ENCODE peak calls at places on chromosome 6, in seven cellular contexts. C is GM12891, Q is K562, V is SK-N-SH, N is GM12892, Y is H1, O is GM12878. J is an unnamed sample.

GRCh38 chr6:82711992-82712788 is 348.6 kb downstream of the TPBG start:
- DNase-seq in C (no peak), Q (no peak), V (no peak), N (no peak), Y (no peak), O (no peak), J (no peak)

GRCh38 chr6:112061605-112062004 is 7.7 kb downstream of the CCN6 start:
- DNase-seq in C (no peak), Q (no peak), V (no peak), N (no peak), Y (no peak), O (no peak), J (no peak)

GRCh38 chr6:155155787-155156447 is 107.9 kb upstream of the CLDN20 start:
- DNase-seq in C (no peak), Q (no peak), V (no peak), N (no peak), Y (no peak), O (no peak), J (peak; percentile 56)

GRCh38 chr6:56804996-56805395 is 149.9 kb upstream of the BEND6 start:
- DNase-seq in C (no peak), Q (no peak), V (no peak), N (no peak), Y (no peak), O (no peak), J (no peak)

GRCh38 chr6:362231-362923 is 29.2 kb upstream of the IRF4 start:
- DNase-seq in C (no peak), Q (no peak), V (no peak), N (no peak), Y (no peak), O (no peak), J (no peak)

GRCh38 chr6:88031550-88031949 is 16.1 kb upstream of the SPACA1 start:
- DNase-seq in C (no peak), Q (no peak), V (no peak), N (no peak), Y (no peak), O (no peak), J (no peak)

GRCh38 chr6:17679726-17680125 is 27.0 kb downstream of the NUP153 start:
- DNase-seq in C (no peak), Q (no peak), V (no peak), N (no peak), Y (peak; percentile 2), O (no peak), J (peak; percentile 48)

GRCh38 chr6:48813821-48814220 is 649.2 kb downstream of the MMUT start:
- DNase-seq in C (no peak), Q (no peak), V (no peak), N (no peak), Y (no peak), O (no peak), J (no peak)

GRCh38 chr6:13190391-13190790 is 137.9 kb downstream of the TBC1D7 start:
- DNase-seq in C (no peak), Q (no peak), V (no peak), N (no peak), Y (no peak), O (no peak), J (no peak)

GRCh38 chr6:36688534-36689075 is 9.0 kb upstream of the RAB44 start:
- DNase-seq in C (no peak), Q (no peak), V (no peak), N (no peak), Y (no peak), O (no peak), J (no peak)

GRCh38 chr6:108622601-108623335 is 62.1 kb downstream of the FOXO3 start:
- DNase-seq in C (no peak), Q (no peak), V (peak; percentile 38), N (no peak), Y (no peak), O (no peak), J (no peak)

GRCh38 chr6:42340516-42340915 is 111.2 kb downstream of the TRERF1 start:
- DNase-seq in C (no peak), Q (no peak), V (no peak), N (no peak), Y (no peak), O (no peak), J (no peak)

GRCh38 chr6:79536615-79536968 is 638 bp downstream of the LCA5 start:
- DNase-seq in C (no peak), Q (peak; percentile 32), V (no peak), N (no peak), Y (no peak), O (no peak), J (no peak)

GRCh38 chr6:112443666-112444065 is 96.5 kb downstream of the RFPL4B start:
- DNase-seq in C (no peak), Q (no peak), V (peak; percentile 1), N (no peak), Y (no peak), O (no peak), J (no peak)

GRCh38 chr6:148629197-148629909 is 117.5 kb upstream of the UST start:
- DNase-seq in C (no peak), Q (no peak), V (no peak), N (no peak), Y (no peak), O (no peak), J (no peak)

GRCh38 chr6:151284431-151285060 is 44.8 kb downstream of the AKAP12 start:
- DNase-seq in C (no peak), Q (no peak), V (no peak), N (no peak), Y (no peak), O (no peak), J (no peak)

GRCh38 chr6:162389353-162390085 is 338.0 kb downstream of the PRKN start:
- DNase-seq in C (no peak), Q (no peak), V (no peak), N (no peak), Y (no peak), O (no peak), J (no peak)

GRCh38 chr6:154491567-154492470 is 18.7 kb downstream of the CNKSR3 start:
- DNase-seq in C (no peak), Q (no peak), V (no peak), N (no peak), Y (no peak), O (no peak), J (no peak)

GRCh38 chr6:113733386-113733785 is 123.8 kb upstream of the MARCKS start:
- DNase-seq in C (no peak), Q (no peak), V (no peak), N (no peak), Y (no peak), O (no peak), J (no peak)

GRCh38 chr6:79671605-79672266 is 40.6 kb downstream of the SH3BGRL2 start:
- DNase-seq in C (no peak), Q (peak; percentile 56), V (no peak), N (no peak), Y (no peak), O (no peak), J (peak; percentile 35)

GRCh38 chr6:91672201-91672600 is 1085.3 kb upstream of the MAP3K7 start:
- DNase-seq in C (no peak), Q (no peak), V (no peak), N (no peak), Y (no peak), O (no peak), J (no peak)

GRCh38 chr6:1200706-1201105 is 111.2 kb upstream of the FOXQ1 start:
- DNase-seq in C (no peak), Q (no peak), V (no peak), N (no peak), Y (no peak), O (no peak), J (peak; percentile 32)

GRCh38 chr6:169487579-169488205 is 214.1 kb downstream of the WDR27 start:
- DNase-seq in C (no peak), Q (no peak), V (no peak), N (no peak), Y (no peak), O (no peak), J (no peak)

GRCh38 chr6:2378891-2379652 is 133.7 kb upstream of the GMDS start:
- DNase-seq in C (no peak), Q (no peak), V (no peak), N (no peak), Y (no peak), O (no peak), J (no peak)
- TF ChIP-seq TAF1 in C (no peak), Q (no peak), V (no peak), N (no peak), Y (no peak), O (no peak), J (no peak)

GRCh38 chr6:14999106-14999505 is 246.8 kb upstream of the JARID2 start:
- DNase-seq in C (no peak), Q (no peak), V (no peak), N (no peak), Y (no peak), O (no peak), J (no peak)
- TF ChIP-seq TAF1 in C (no peak), Q (no peak), V (no peak), N (no peak), Y (no peak), O (no peak), J (no peak)

DNA sequence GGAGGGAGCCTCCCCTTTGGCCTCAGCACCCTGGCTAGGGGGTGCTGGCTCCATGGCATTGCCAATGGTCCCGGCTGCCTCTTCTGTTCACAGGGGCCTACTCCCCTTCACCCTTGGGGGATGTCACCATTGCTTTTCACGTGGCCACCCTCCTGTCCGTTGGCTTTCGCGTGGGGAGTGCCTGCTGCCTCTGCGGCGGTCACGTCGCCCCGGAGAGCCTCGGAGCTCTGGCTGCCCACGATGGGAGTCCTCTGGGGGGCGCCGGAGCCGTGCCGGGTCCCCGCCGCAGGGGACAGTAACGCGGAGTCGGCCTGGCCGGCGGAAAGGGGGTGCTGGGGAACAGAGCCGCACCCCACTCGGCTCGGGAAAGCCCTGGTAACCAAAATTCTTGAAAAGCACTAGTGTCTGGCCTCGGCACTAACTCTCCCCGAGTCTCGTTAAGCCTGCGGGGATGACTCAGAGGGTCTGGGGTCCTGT is 661 bp upstream of the HEBP2 start:
- DNase-seq in C (peak; percentile 39), Q (peak; percentile 69), V (peak; percentile 65), N (peak; percentile 38), Y (no peak), O (no peak), J (no peak)
- TF ChIP-seq TAF1 in C (no peak), Q (no peak), V (no peak), N (no peak), Y (no peak), O (no peak), J (no peak)

GRCh38 chr6:158706369-158706982 is 56.6 kb downstream of the SYTL3 start:
- DNase-seq in C (no peak), Q (peak; percentile 71), V (peak; percentile 75), N (no peak), Y (no peak), O (no peak), J (peak; percentile 52)
- TF ChIP-seq TAF1 in C (no peak), Q (no peak), V (no peak), N (no peak), Y (no peak), O (no peak), J (no peak)